ENCODE peak calls at places on chromosomes 7 and 10, in seven cellular contexts. H, J, V, A, Y, Q and I are unnamed samples.

GRCh38 chr10:21920633-21921032 is 82.9 kb downstream of the DNAJC1 start:
- DNase-seq in H (no peak), J (no peak), V (no peak), A (no peak), Y (no peak), Q (no peak), I (no peak)

GRCh38 chr10:2043379-2043778 is 306.1 kb upstream of the ADARB2 start:
- DNase-seq in H (no peak), J (no peak), V (no peak), A (no peak), Y (no peak), Q (no peak), I (no peak)

GRCh38 chr10:104640339-104641149 is 546 bp upstream of the SORCS3 start:
- DNase-seq in H (no peak), J (no peak), V (no peak), A (no peak), Y (no peak), Q (no peak), I (no peak)

GRCh38 chr10:111379521-111379920 is 302.7 kb downstream of the ADRA2A start:
- DNase-seq in H (no peak), J (no peak), V (no peak), A (no peak), Y (no peak), Q (no peak), I (no peak)

GRCh38 chr10:4241724-4242345 is 456.8 kb upstream of the KLF6 start:
- DNase-seq in H (peak), J (no peak), V (no peak), A (no peak), Y (no peak), Q (peak), I (peak)

GRCh38 chr7:90931996-90932912 is 332.0 kb upstream of the FZD1 start:
- DNase-seq in H (peak), J (no peak), V (no peak), A (peak), Y (no peak), Q (no peak), I (no peak)

GRCh38 chr10:122462533-122463465 is 1.4 kb downstream of the HTRA1 start:
- DNase-seq in H (no peak), J (no peak), V (peak), A (peak), Y (peak), Q (peak), I (no peak)

GRCh38 chr10:60428387-60428737 is 38.7 kb upstream of the ANK3 start:
- DNase-seq in H (no peak), J (no peak), V (no peak), A (no peak), Y (no peak), Q (no peak), I (no peak)

GRCh38 chr7:112594397-112594796 is 113.6 kb downstream of the LSMEM1 start:
- DNase-seq in H (peak), J (no peak), V (no peak), A (no peak), Y (no peak), Q (no peak), I (no peak)

GRCh38 chr10:114751856-114752255 is 69.7 kb upstream of the FHIP2A start:
- DNase-seq in H (peak), J (no peak), V (no peak), A (no peak), Y (no peak), Q (no peak), I (no peak)

GRCh38 chr7:151598045-151598444 is 78.3 kb upstream of the RHEB start:
- DNase-seq in H (peak), J (peak), V (no peak), A (no peak), Y (no peak), Q (no peak), I (no peak)

GRCh38 chr7:155842496-155843265 is 30.4 kb upstream of the SHH start:
- DNase-seq in H (no peak), J (no peak), V (no peak), A (no peak), Y (no peak), Q (no peak), I (no peak)

GRCh38 chr7:21616796-21617436 is 74.1 kb downstream of the DNAH11 start:
- DNase-seq in H (peak), J (peak), V (no peak), A (no peak), Y (no peak), Q (no peak), I (no peak)

GRCh38 chr7:99631311-99632109 is 14.8 kb downstream of the ZSCAN25 start:
- DNase-seq in H (peak), J (no peak), V (peak), A (no peak), Y (no peak), Q (no peak), I (no peak)

GRCh38 chr10:19668104-19668503 is 148.1 kb upstream of the PLXDC2 start:
- DNase-seq in H (no peak), J (no peak), V (no peak), A (no peak), Y (no peak), Q (no peak), I (no peak)

GRCh38 chr7:137539111-137539715 is 195.7 kb upstream of the PTN start:
- DNase-seq in H (peak), J (no peak), V (no peak), A (no peak), Y (no peak), Q (no peak), I (no peak)

GRCh38 chr7:50728184-50728583 is 54.5 kb downstream of the GRB10 start:
- DNase-seq in H (peak), J (no peak), V (no peak), A (no peak), Y (no peak), Q (no peak), I (no peak)

GRCh38 chr10:71927669-71928592 is 36.3 kb upstream of the CHST3 start:
- DNase-seq in H (peak), J (no peak), V (no peak), A (no peak), Y (no peak), Q (no peak), I (no peak)

GRCh38 chr10:126398383-126398743 is 10.1 kb upstream of the ADAM12 start:
- DNase-seq in H (no peak), J (no peak), V (no peak), A (no peak), Y (no peak), Q (no peak), I (no peak)

GRCh38 chr10:68096913-68097509 is 12.3 kb upstream of the MYPN start:
- DNase-seq in H (peak), J (peak), V (peak), A (no peak), Y (no peak), Q (no peak), I (no peak)

GRCh38 chr7:7257899-7258692 is 75.8 kb downstream of the C1GALT1 start:
- DNase-seq in H (no peak), J (no peak), V (no peak), A (peak), Y (no peak), Q (no peak), I (no peak)

GRCh38 chr10:12975266-12975665 is 26.2 kb downstream of the CCDC3 start:
- DNase-seq in H (no peak), J (no peak), V (no peak), A (no peak), Y (no peak), Q (no peak), I (no peak)
- TF ChIP-seq CTCF in H (no peak), J (peak), V (no peak), A (no peak), Y (peak), Q (no peak), I (no peak)

GRCh38 chr10:24952146-24952700 is at the start of gene PRTFDC1:
- DNase-seq in H (no peak), J (no peak), V (peak), A (peak), Y (peak), Q (peak), I (peak)

GRCh38 chr10:24951201-24952145 is 933 bp downstream of the PRTFDC1 start:
- DNase-seq in H (peak), J (no peak), V (no peak), A (peak), Y (no peak), Q (no peak), I (no peak)

GRCh38 chr10:24950439-24950838 is 2.0 kb downstream of the PRTFDC1 start:
- DNase-seq in H (no peak), J (no peak), V (no peak), A (no peak), Y (no peak), Q (no peak), I (no peak)

GRCh38 chr10:24953350-24954074 is 1.1 kb upstream of the PRTFDC1 start:
- DNase-seq in H (peak), J (no peak), V (peak), A (no peak), Y (no peak), Q (no peak), I (no peak)

DNA sequence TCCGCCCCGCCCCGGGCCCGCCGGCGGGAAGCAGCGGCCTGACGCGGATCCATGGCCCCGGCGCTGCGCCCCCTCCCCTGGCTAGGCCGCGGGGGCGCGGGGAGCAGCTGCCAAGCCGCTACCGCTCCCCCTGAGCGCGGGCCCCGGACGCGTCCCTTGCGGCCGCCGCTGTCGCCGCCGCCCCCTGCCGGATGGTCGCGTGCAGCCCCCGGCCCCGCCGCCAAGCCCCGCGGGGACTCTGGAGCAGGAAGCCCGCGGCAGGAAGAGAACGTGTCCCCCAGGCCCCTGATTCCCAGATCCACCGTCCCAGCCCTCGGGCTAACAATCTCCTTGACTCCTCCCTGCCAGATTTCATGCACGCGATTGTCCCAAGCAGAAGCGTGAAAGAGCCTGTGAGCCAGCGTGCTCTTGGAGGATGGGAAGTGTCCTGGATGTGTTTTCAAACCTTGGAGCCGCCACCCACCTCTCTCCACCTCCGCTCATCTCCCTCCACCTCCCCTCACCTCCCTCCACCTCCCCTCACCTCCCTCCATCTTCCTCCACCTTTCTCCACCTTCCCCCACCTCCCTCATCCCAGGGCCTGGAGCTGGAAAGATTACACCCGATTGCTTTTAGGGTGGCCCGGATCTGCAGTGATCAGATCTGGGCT is 419 bp upstream of the PRTFDC1 start:
- DNase-seq in H (peak), J (no peak), V (peak), A (peak), Y (peak), Q (peak), I (peak)
- TF ChIP-seq CTCF in H (no peak), J (no peak), V (peak), A (no peak), Y (peak), Q (peak), I (no peak)

DNA sequence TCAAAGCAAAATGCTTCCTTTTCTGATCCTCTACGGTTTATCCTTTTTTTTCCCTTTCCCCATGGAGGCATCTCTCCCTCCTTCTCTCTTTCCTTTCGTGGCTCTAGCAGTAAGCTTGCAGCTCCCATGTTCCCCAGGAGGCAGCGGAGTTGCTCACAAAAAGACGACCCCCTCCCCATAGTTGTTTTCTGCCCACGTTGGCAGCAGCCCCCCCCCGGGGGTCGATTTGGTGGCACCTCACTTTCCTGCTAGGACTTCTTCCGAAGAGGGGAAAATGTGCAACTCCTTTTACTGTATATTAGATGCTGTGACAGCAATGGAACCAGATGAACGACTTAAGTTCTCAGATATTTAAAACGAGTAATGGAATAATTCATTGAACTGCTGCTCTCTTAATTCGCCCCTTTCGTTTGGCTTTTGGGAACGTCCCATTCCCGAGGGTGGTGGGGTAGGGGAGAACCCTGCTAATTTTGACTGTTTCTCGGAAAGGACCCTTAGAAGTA is 832 bp downstream of the CAPZA2 start:
- DNase-seq in H (peak), J (no peak), V (peak), A (no peak), Y (no peak), Q (no peak), I (peak)
- TF ChIP-seq CTCF in H (peak), J (no peak), V (no peak), A (no peak), Y (no peak), Q (no peak), I (no peak)

GRCh38 chr7:2661602-2662272 is 26.3 kb upstream of the AMZ1 start:
- DNase-seq in H (no peak), J (no peak), V (no peak), A (no peak), Y (no peak), Q (no peak), I (no peak)

GRCh38 chr7:2659556-2660358 is 28.0 kb downstream of the TTYH3 start:
- DNase-seq in H (no peak), J (no peak), V (no peak), A (no peak), Y (no peak), Q (no peak), I (no peak)

GRCh38 chr7:2658941-2659340 is 27.2 kb downstream of the TTYH3 start:
- DNase-seq in H (no peak), J (no peak), V (no peak), A (no peak), Y (no peak), Q (no peak), I (no peak)

GRCh38 chr7:2661096-2661449 is 26.9 kb upstream of the AMZ1 start:
- DNase-seq in H (no peak), J (no peak), V (no peak), A (no peak), Y (no peak), Q (no peak), I (no peak)

DNA sequence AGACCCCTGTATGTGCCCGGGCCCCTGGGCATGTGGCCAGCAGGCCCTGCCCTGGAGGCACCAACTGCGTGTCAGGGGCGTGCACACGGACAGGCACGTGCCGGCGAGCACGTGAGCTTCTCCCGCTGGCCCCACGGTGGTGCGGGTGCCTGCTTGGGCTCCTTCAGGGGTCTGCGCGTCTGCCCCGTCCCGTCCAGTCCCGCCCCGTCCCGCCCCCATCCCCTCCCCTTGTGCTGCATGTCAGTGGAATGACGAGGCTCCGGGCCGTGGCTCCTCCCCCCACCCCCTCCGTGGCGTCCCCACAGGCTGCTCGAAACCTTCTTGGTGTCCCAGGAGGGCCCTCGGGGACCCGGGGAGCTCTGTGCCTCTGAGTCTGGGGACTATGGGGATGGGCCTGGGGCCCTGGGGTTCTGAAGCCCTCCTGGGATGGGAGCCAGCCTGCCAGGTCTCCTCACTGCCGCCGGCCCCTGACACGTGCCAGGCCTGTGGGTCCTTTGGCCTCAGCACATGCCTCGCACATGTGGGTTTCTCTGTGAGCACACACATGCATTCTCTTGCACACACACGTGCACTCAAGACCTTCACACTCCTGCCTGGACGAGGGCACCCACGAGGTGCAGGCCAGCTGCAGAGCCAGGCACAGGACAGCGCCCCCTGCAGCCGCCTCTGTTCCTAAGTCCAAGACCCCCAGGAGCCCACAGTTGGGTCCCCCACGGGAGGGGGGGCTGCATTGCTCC is 27.5 kb upstream of the AMZ1 start:
- DNase-seq in H (no peak), J (no peak), V (no peak), A (no peak), Y (no peak), Q (no peak), I (no peak)
- TF ChIP-seq CTCF in H (peak), J (no peak), V (peak), A (no peak), Y (no peak), Q (no peak), I (no peak)

DNA sequence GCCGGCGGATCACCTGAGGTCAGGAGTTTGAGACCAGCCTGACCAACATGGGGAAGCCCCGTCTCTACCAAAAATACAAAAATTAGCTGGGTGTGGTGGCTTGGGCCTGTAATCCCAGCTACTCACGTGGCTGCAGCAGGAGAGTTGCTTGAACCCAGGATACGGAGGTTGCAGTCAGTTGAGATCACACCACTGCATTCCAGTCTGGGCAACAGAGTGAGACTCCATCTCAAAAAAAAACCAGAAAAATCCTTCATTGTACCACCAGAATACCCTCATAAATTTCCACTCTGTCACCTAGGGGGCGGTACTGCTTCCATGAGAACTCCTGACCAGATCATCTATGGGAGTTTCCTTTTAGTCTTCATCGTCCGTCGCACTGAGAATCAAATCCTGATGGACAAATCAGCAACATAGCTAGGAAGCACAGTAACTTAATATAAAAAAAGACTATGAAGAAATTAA is 225.8 kb upstream of the KLF14 start:
- DNase-seq in H (peak), J (peak), V (no peak), A (no peak), Y (no peak), Q (no peak), I (no peak)
- TF ChIP-seq CTCF in H (peak), J (peak), V (no peak), A (peak), Y (no peak), Q (peak), I (peak)

DNA sequence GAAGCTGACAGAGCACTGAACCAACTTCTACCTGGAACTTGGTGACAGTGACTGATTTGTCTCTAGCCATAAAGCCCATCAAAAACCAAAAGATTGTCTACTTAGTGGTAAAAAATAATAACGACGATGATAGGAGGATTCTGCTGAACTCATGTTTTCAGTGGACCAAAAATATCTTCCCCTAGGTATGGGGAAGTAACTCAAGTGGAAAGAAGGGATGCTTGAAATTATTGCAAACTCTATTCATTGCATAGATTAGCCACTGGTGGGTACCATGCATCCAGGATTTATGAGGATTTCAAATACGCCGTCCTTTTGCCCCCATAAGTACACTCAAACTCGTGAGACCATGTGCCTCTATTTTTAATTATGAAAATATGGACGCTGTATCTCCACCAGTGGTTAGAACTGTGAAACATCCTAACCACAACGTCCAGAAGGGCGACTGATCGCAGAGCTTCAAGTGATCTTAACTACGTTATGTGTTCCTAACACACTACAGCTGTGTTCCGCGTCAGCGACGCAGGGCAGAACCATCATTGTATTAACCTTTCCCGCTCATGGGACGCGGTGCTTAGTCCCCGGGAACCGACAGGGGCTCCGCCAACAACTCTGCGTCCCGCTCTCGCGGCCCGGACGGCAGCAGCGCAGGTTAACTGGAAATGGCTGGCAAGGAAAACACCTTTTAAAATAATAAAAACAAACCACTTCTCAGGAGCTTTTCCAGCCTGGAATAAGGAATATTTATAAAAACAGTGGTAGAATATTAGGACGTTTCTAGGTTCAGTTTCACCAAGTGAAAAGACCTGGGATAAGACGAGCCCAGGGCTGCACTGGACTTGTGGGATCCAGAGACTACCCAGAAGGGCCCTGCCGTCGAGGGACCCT is 776 bp downstream of the PEX1 start:
- DNase-seq in H (peak), J (peak), V (peak), A (peak), Y (peak), Q (peak), I (peak)
- TF ChIP-seq CTCF in H (no peak), J (no peak), V (no peak), A (no peak), Y (no peak), Q (no peak), I (no peak)

GRCh38 chr7:123871998-123872867 is 27.3 kb downstream of the HYAL4 start:
- DNase-seq in H (peak), J (peak), V (peak), A (peak), Y (no peak), Q (peak), I (peak)
- TF ChIP-seq CTCF in H (peak), J (peak), V (peak), A (peak), Y (peak), Q (peak), I (no peak)